ENCODE peak calls at places on chromosomes 12 and 14, in six cellular contexts. V, S, M, A, K and L are unnamed samples.

GRCh38 chr12:27068863-27069262 is 13.5 kb downstream of the C12orf71 start:
- DNase-seq in S (no peak), V (no peak), A (no peak), M (no peak), K (no peak), L (no peak)

GRCh38 chr14:54427914-54428313 is 13.3 kb downstream of the CNIH1 start:
- DNase-seq in S (no peak), K (no peak), V (no peak), M (no peak), A (no peak), L (no peak)

GRCh38 chr14:92397140-92397815 is 74.3 kb downstream of the SLC24A4 start:
- DNase-seq in V (no peak), A (no peak), S (no peak), M (peak; percentile 28), K (no peak), L (no peak)

GRCh38 chr14:103126088-103126872 is 3.0 kb downstream of the TNFAIP2 start:
- DNase-seq in A (no peak), M (no peak), K (no peak), V (no peak), S (no peak), L (no peak)

GRCh38 chr12:1179128-1179527 is 188.1 kb downstream of the ERC1 start:
- DNase-seq in A (no peak), V (no peak), S (no peak), M (no peak), K (no peak), L (no peak)

GRCh38 chr12:39103552-39104165 is 198.3 kb upstream of the CPNE8 start:
- DNase-seq in S (peak; percentile 54), V (peak; percentile 15), A (peak; percentile 53), K (peak; percentile 59), M (peak; percentile 75), L (peak; percentile 68)

GRCh38 chr12:131349397-131350127 is 361.3 kb upstream of the SFSWAP start:
- DNase-seq in S (no peak), V (no peak), M (no peak), K (no peak), A (no peak), L (no peak)

GRCh38 chr14:101361451-101362433 is 199.6 kb upstream of the DIO3 start:
- DNase-seq in A (no peak), V (no peak), M (no peak), S (peak; percentile 37), K (no peak), L (peak; percentile 10)

GRCh38 chr12:102299731-102300130 is 102.1 kb upstream of the PMCH start:
- DNase-seq in A (no peak), K (no peak), S (no peak), V (no peak), M (no peak), L (no peak)

GRCh38 chr14:98949506-98950135 is 322.4 kb downstream of the BCL11B start:
- DNase-seq in S (no peak), V (no peak), M (no peak), A (no peak), K (no peak), L (peak; percentile 47)

GRCh38 chr14:25508845-25509244 is 458.9 kb upstream of the STXBP6 start:
- DNase-seq in A (no peak), V (no peak), K (no peak), M (no peak), S (no peak), L (no peak)

GRCh38 chr14:37142835-37143499 is 29.4 kb downstream of the SLC25A21 start:
- DNase-seq in S (no peak), K (peak; percentile 35), M (peak; percentile 17), V (no peak), A (peak; percentile 51), L (peak; percentile 28)

GRCh38 chr12:118840399-118840798 is 140.9 kb upstream of the SRRM4 start:
- DNase-seq in S (peak; percentile 6), M (peak; percentile 10), K (peak; percentile 29), A (no peak), V (no peak), L (peak; percentile 39)

GRCh38 chr14:22333408-22334274 is 255.4 kb downstream of the DAD1 start:
- DNase-seq in M (peak; percentile 88), S (peak; percentile 24), V (no peak), K (peak; percentile 91), A (peak; percentile 52), L (peak; percentile 32)

GRCh38 chr12:3107071-3107583 is 29.9 kb downstream of the TSPAN9 start:
- DNase-seq in S (no peak), V (no peak), K (no peak), A (no peak), M (no peak), L (no peak)

GRCh38 chr12:21372602-21373001 is at the start of gene IAPP:
- DNase-seq in V (no peak), M (no peak), S (no peak), A (no peak), K (no peak), L (no peak)

GRCh38 chr14:78758333-78758732 is 588.2 kb downstream of the NRXN3 start:
- DNase-seq in M (peak; percentile 56), K (peak; percentile 30), S (peak; percentile 11), V (peak; percentile 13), A (peak; percentile 49), L (peak; percentile 42)

GRCh38 chr12:50923361-50924130 is 28.8 kb upstream of the HIGD1C start:
- DNase-seq in M (no peak), V (no peak), K (no peak), A (peak; percentile 12), S (no peak), L (peak; percentile 54)

GRCh38 chr14:76759589-76759988 is 1.7 kb upstream of the VASH1 start:
- DNase-seq in K (no peak), A (no peak), S (peak; percentile 3), V (no peak), M (no peak), L (no peak)

GRCh38 chr12:124501080-124501642 is 66.3 kb downstream of the NCOR2 start:
- DNase-seq in V (no peak), S (no peak), K (no peak), A (no peak), M (no peak), L (peak; percentile 65)

DNA sequence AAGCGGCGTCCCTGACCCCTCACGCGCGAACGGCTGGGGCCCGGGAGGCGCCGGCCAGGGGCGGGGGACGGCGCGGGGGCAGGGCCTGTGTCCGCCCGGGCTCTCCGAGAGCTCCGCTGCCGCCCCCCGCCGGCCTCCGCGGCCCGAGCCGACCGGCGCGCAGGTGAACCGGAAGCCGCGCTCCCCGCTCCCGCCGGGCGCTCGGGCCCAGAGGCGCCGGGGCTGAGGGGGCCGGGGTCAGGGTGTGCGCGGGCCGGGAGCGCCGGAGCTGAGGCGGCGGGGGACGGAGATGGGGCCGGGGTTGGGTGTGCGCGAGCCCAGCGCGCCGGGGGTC is 403 bp downstream of the HIP1R start:
- DNase-seq in S (peak; percentile 74), V (no peak), K (no peak), A (no peak), M (no peak), L (peak; percentile 41)
- TF ChIP-seq MYC in S (no peak), V (no peak), K (no peak), A (no peak), M (no peak), L (no peak)

GRCh38 chr12:58922849-58923248 is 2.5 kb upstream of the LRIG3 start:
- DNase-seq in M (peak; percentile 15), V (no peak), S (no peak), K (no peak), A (peak; percentile 78), L (no peak)
- TF ChIP-seq MAX in M (no peak), V (no peak), S (no peak), K (no peak), A (no peak), L (no peak)

GRCh38 chr14:62159314-62159713 is 397.1 kb downstream of the SNAPC1 start:
- DNase-seq in M (no peak), K (no peak), A (no peak), V (no peak), S (no peak), L (no peak)
- TF ChIP-seq CTCF in M (no peak), K (no peak), A (no peak), V (no peak), S (no peak), L (no peak)

GRCh38 chr12:65885716-65886115 is 61.4 kb downstream of the HMGA2 start:
- DNase-seq in M (no peak), V (no peak), K (no peak), A (peak; percentile 78), S (no peak), L (no peak)

GRCh38 chr12:65885312-65885711 is 61.0 kb downstream of the HMGA2 start:
- DNase-seq in M (no peak), K (no peak), A (peak; percentile 86), V (no peak), S (no peak), L (no peak)

GRCh38 chr12:65889144-65889880 is 65.0 kb downstream of the HMGA2 start:
- DNase-seq in V (no peak), A (no peak), M (no peak), S (no peak), K (peak; percentile 63), L (no peak)

GRCh38 chr12:65891219-65891618 is 66.9 kb downstream of the HMGA2 start:
- DNase-seq in A (peak; percentile 46), M (no peak), S (no peak), K (no peak), V (no peak), L (no peak)

DNA sequence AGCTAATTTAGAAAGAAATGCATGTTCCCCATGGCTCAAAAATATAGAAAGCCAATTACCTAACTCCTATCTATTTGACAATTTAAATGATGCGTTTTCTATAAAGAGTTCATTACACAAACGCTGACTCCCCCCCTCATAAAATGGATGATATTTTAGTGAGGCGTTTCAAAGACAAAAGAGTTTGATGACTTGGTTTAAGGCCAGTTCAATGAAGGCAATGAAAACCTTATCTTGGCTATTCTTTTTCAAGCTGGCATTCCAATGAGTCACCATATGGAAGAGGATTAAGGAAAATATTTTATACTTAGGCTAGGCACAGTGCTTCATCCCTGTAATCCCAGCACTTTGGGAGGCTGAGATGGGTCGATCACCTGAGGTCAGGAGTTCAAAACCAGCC is 62.7 kb downstream of the HMGA2 start:
- DNase-seq in K (no peak), M (no peak), V (no peak), S (no peak), A (peak; percentile 51), L (no peak)
- TF ChIP-seq MYC in K (no peak), M (no peak), V (no peak), S (no peak), A (no peak), L (no peak)

DNA sequence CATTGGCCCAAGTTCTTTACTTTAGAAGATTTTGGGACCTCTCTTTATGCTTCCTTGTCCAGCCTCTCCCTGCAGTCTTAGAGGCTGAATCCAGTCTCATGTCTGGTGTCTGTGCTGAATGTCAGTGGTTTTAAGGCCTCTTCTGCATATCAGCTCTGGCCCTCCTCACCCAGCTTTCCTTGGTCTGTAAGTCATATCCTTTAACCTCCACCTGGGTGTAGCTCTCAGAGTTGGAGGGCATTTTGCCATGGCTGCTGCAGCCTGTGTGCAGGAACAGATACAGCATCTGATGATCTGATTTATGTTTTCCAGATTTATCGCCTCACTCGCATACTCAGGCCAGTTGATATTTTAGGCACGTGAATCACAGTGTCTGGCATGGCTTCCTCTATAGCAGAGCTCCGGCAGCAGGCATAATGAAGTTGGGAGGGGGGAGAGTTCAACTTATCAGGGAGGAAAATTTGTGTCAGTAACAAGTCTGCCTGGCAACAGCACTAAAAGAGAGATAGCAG is 335.0 kb downstream of the PCNX1 start:
- DNase-seq in M (no peak), V (no peak), A (peak; percentile 77), S (no peak), K (no peak), L (no peak)
- TF ChIP-seq MAX in M (no peak), V (no peak), A (no peak), S (no peak), K (no peak), L (no peak)